ENCODE peak calls at places on chromosome 11, in four cellular contexts. One of them, this sample, is unnamed. For H3K4me1, the result is how much of the 10 kb centered on the place peaks cover.

GRCh38 chr11:96394773-96395172 is 5.0 kb downstream of the JRKL start:
- DNase-seq in left ventricle myocardium inferior: no peak
- DNase-seq in colonic mucosa: no peak
- DNase-seq in HCT116: no peak
- DNase-seq in this sample: no peak

GRCh38 chr11:110711776-110712642 is at the start of gene ARHGAP20:
- DNase-seq in left ventricle myocardium inferior: peak
- DNase-seq in colonic mucosa: peak
- DNase-seq in HCT116: no peak
- DNase-seq in this sample: peak

GRCh38 chr11:1834132-1834610 is 619 bp upstream of the SYT8 start:
- DNase-seq in left ventricle myocardium inferior: no peak
- DNase-seq in colonic mucosa: peak
- DNase-seq in HCT116: peak
- DNase-seq in this sample: no peak

GRCh38 chr11:8383227-8383626 is 119.5 kb upstream of the LMO1 start:
- DNase-seq in left ventricle myocardium inferior: no peak
- DNase-seq in colonic mucosa: no peak
- DNase-seq in HCT116: no peak
- DNase-seq in this sample: no peak

GRCh38 chr11:266676-267439 is 11.3 kb upstream of the NLRP6 start:
- DNase-seq in left ventricle myocardium inferior: no peak
- DNase-seq in colonic mucosa: no peak
- DNase-seq in HCT116: no peak
- DNase-seq in this sample: no peak

GRCh38 chr11:11966826-11967668 is 41.4 kb downstream of the DKK3 start:
- DNase-seq in left ventricle myocardium inferior: peak
- DNase-seq in colonic mucosa: peak
- DNase-seq in HCT116: peak
- DNase-seq in this sample: peak

GRCh38 chr11:38900156-38900679 is 2302.2 kb upstream of the RAG2 start:
- DNase-seq in left ventricle myocardium inferior: no peak
- DNase-seq in colonic mucosa: no peak
- DNase-seq in HCT116: no peak
- DNase-seq in this sample: no peak

GRCh38 chr11:46003647-46004046 is 81.2 kb downstream of the LARGE2 start:
- DNase-seq in left ventricle myocardium inferior: no peak
- DNase-seq in colonic mucosa: no peak
- DNase-seq in HCT116: no peak
- DNase-seq in this sample: no peak

GRCh38 chr11:134275534-134276395 is at the start of gene GLB1L3:
- DNase-seq in left ventricle myocardium inferior: no peak
- DNase-seq in colonic mucosa: no peak
- DNase-seq in HCT116: no peak
- DNase-seq in this sample: no peak

GRCh38 chr11:7671807-7672206 is 1.5 kb downstream of the CYB5R2 start:
- DNase-seq in left ventricle myocardium inferior: no peak
- DNase-seq in colonic mucosa: no peak
- DNase-seq in HCT116: no peak
- DNase-seq in this sample: no peak

GRCh38 chr11:94933225-94934130 is 39.9 kb downstream of the CWC15 start:
- DNase-seq in left ventricle myocardium inferior: peak
- DNase-seq in colonic mucosa: no peak
- DNase-seq in HCT116: no peak
- DNase-seq in this sample: no peak

GRCh38 chr11:115409691-115410220 is 94.5 kb downstream of the CADM1 start:
- DNase-seq in left ventricle myocardium inferior: no peak
- DNase-seq in colonic mucosa: peak
- DNase-seq in HCT116: no peak
- DNase-seq in this sample: no peak

GRCh38 chr11:123511037-123511870 is 81.2 kb downstream of the GRAMD1B start:
- DNase-seq in left ventricle myocardium inferior: peak
- DNase-seq in colonic mucosa: peak
- DNase-seq in HCT116: peak
- DNase-seq in this sample: peak

GRCh38 chr11:68461284-68461861 is 821 bp downstream of the PPP6R3 start:
- DNase-seq in left ventricle myocardium inferior: no peak
- DNase-seq in colonic mucosa: peak
- DNase-seq in HCT116: no peak
- DNase-seq in this sample: no peak

GRCh38 chr11:12174145-12175143 is 64.1 kb downstream of the MICAL2 start:
- DNase-seq in left ventricle myocardium inferior: no peak
- DNase-seq in colonic mucosa: no peak
- DNase-seq in HCT116: no peak
- DNase-seq in this sample: no peak

GRCh38 chr11:29802522-29802921 is 214.3 kb downstream of the KCNA4 start:
- DNase-seq in left ventricle myocardium inferior: no peak
- DNase-seq in colonic mucosa: no peak
- DNase-seq in HCT116: no peak
- DNase-seq in this sample: no peak

GRCh38 chr11:16460508-16460907 is 104.2 kb upstream of the SOX6 start:
- DNase-seq in left ventricle myocardium inferior: no peak
- DNase-seq in colonic mucosa: no peak
- DNase-seq in HCT116: no peak
- DNase-seq in this sample: no peak

DNA sequence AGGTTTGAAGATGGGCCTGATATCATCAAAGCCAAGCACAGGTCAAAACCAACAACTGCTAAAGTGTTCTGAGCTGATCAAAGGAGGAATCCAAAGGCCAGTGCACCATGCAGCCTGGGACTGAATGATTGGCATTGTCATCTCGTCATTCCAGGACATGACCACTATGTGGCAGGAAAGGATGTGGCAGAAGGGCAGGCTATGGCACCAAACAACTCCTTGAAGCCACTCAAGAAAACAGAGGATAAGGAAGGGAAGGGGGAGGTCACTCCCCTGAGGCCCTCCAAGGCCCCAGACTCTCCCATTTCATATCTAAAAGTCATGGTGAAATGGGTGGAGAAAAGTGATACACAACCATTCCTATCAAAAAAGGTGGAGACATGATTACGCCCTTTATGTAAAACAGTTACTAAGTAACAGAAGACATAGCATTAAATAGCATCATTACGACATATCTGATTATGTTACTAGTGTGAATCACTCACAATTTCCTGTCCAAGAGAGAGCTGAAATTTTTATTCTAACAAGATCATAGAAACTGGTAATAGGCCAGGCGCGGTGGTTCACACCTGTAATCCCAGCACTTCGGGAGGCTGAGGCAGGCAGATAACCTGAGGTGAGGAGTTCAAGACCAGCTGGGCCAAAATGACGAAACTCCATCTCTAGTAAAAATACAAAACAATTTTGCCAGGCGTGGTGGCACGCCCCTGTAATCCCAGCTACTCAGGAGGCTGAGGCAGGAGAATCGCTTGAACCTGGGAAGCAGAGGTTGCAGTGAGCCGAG is 49.3 kb downstream of the AHNAK start:
- DNase-seq in left ventricle myocardium inferior: no peak
- DNase-seq in colonic mucosa: peak
- DNase-seq in HCT116: peak
- DNase-seq in this sample: no peak
- H3K27ac ChIP-seq in left ventricle myocardium inferior: peak
- H3K27ac ChIP-seq in colonic mucosa: peak
- H3K27ac ChIP-seq in HCT116: peak
- H3K27ac ChIP-seq in this sample: no peak

GRCh38 chr11:62558669-62559068 is 12.1 kb upstream of the AHNAK start:
- DNase-seq in left ventricle myocardium inferior: peak
- DNase-seq in colonic mucosa: no peak
- DNase-seq in HCT116: no peak
- DNase-seq in this sample: no peak

GRCh38 chr11:62554377-62554776 is 7.8 kb upstream of the AHNAK start:
- DNase-seq in left ventricle myocardium inferior: peak
- DNase-seq in colonic mucosa: peak
- DNase-seq in HCT116: no peak
- DNase-seq in this sample: no peak

GRCh38 chr11:62555464-62556092 is 9.0 kb upstream of the AHNAK start:
- DNase-seq in left ventricle myocardium inferior: peak
- DNase-seq in colonic mucosa: no peak
- DNase-seq in HCT116: no peak
- DNase-seq in this sample: no peak

GRCh38 chr11:62556872-62557631 is 10.4 kb upstream of the AHNAK start:
- DNase-seq in left ventricle myocardium inferior: no peak
- DNase-seq in colonic mucosa: no peak
- DNase-seq in HCT116: no peak
- DNase-seq in this sample: no peak

GRCh38 chr11:62556102-62556871 is 9.7 kb upstream of the AHNAK start:
- DNase-seq in left ventricle myocardium inferior: peak
- DNase-seq in colonic mucosa: peak
- DNase-seq in HCT116: peak
- DNase-seq in this sample: peak
- H3K4me1 ChIP-seq in left ventricle myocardium inferior: half or more
- H3K4me1 ChIP-seq in colonic mucosa: half or more
- H3K4me1 ChIP-seq in HCT116: half or more
- H3K4me1 ChIP-seq in this sample: under half

DNA sequence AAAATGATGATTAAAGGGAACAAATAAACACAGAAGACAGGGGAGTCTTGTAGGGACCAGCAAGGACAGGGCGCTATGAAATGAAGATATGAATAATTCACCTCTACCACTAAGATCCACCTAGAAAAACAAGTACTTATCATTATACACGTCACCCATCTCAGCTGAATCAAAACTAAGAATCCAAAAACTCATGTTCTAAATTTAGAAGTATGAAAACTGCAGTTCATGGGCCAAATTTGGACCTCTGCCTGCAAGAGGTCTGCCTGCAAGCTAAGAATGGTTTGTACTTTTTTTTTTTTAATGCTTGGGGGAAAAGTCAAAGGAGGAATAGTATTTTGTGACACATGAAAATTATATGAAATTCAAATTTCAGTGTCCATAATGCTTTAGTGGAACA is 11.9 kb downstream of the PLAAT3 start:
- DNase-seq in left ventricle myocardium inferior: no peak
- DNase-seq in colonic mucosa: no peak
- DNase-seq in HCT116: no peak
- DNase-seq in this sample: no peak
- H3K27ac ChIP-seq in left ventricle myocardium inferior: peak
- H3K27ac ChIP-seq in colonic mucosa: no peak
- H3K27ac ChIP-seq in HCT116: no peak
- H3K27ac ChIP-seq in this sample: peak

GRCh38 chr11:47403571-47403970 is 4.8 kb upstream of the SLC39A13 start:
- DNase-seq in left ventricle myocardium inferior: no peak
- DNase-seq in colonic mucosa: no peak
- DNase-seq in HCT116: no peak
- DNase-seq in this sample: no peak

GRCh38 chr11:47399860-47400812 is 8.3 kb upstream of the SLC39A13 start:
- DNase-seq in left ventricle myocardium inferior: peak
- DNase-seq in colonic mucosa: no peak
- DNase-seq in HCT116: no peak
- DNase-seq in this sample: peak

GRCh38 chr11:47406896-47407745 is 1.3 kb upstream of the SLC39A13 start:
- DNase-seq in left ventricle myocardium inferior: no peak
- DNase-seq in colonic mucosa: no peak
- DNase-seq in HCT116: no peak
- DNase-seq in this sample: no peak

GRCh38 chr11:47400813-47401279 is 7.5 kb upstream of the SLC39A13 start:
- DNase-seq in left ventricle myocardium inferior: no peak
- DNase-seq in colonic mucosa: no peak
- DNase-seq in HCT116: no peak
- DNase-seq in this sample: no peak

DNA sequence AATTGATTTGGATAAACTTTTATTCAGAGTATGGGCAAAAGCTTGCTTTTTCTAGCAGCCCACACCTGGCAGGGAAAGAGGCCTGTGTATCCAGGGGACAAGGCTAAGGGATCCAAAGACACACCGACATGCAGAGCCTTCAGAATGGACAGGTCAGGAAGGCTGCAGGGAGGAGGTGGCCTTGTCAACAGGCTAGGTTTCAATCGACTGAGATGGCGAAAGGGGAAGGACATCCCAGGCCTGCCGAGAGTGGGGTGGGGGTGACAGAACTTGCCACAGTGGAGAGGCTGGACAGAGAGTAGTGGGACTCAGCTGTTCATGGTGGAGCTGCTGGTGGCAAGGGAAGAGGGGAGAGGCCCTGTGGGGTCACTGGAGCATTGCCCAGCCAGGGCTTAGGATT is 5.3 kb upstream of the SLC39A13 start:
- DNase-seq in left ventricle myocardium inferior: no peak
- DNase-seq in colonic mucosa: no peak
- DNase-seq in HCT116: no peak
- DNase-seq in this sample: no peak
- H3K4me1 ChIP-seq in left ventricle myocardium inferior: under half
- H3K4me1 ChIP-seq in colonic mucosa: under half
- H3K4me1 ChIP-seq in HCT116: under half
- H3K4me1 ChIP-seq in this sample: under half

DNA sequence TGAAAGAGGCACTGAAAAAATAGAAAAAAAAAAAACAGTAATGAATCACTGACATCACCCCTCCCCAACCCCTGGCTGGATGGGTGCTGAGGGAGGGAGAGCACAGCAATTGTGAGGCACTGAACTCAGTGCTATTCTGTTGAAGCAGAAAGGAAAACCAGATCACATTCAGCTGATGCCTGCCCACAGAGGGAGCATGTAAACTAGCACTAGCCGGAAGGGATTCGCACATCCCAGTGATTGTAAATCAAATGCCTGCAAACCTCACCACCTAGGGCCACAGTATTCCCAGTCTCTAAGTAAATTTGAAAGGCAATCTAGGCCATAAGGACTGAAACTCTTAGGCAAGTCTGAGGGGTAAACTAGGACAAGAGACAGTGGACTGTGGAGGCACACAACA is 772.0 kb upstream of the CCDC179 start:
- DNase-seq in left ventricle myocardium inferior: no peak
- DNase-seq in colonic mucosa: no peak
- DNase-seq in HCT116: no peak
- DNase-seq in this sample: no peak
- H3K27ac ChIP-seq in left ventricle myocardium inferior: no peak
- H3K27ac ChIP-seq in colonic mucosa: no peak
- H3K27ac ChIP-seq in HCT116: no peak
- H3K27ac ChIP-seq in this sample: no peak

DNA sequence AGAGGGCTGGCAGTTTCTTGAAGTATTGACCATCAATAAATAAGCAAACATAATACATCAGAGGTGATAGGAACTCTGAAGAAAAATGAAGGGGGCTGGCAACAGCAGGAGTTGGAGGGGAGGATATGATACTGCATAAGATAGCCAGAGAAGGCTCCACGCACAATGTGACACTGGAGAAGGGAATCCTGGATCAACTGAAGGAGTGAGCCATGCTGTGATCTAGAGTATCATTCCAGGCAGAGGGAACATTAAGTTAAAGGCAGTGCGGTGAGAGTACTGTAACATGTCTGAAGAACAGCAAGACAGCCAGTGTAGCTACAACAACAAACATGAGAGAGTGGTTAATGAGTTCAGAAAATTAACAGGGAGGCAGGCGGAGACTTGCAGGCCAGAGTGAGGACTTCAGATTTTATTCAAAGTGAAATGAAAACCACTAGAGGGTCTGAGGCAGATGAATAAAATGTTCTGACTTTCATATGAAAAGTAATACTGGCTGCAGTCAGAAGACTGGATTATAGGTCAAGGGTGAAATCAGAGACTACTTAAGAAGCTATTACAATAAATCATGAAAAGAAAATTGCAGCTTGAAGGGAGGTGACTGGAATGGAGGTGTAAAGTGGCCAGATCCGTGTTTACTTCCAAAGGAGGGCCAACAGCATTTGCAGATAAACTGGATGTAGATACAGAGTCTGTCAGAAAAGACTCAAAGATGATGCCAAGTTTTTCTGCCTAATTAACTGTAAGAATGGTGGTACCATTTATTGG is 49.4 kb downstream of the RRAS2 start:
- DNase-seq in left ventricle myocardium inferior: no peak
- DNase-seq in colonic mucosa: no peak
- DNase-seq in HCT116: no peak
- DNase-seq in this sample: no peak
- H3K4me1 ChIP-seq in left ventricle myocardium inferior: half or more
- H3K4me1 ChIP-seq in colonic mucosa: under half
- H3K4me1 ChIP-seq in HCT116: under half
- H3K4me1 ChIP-seq in this sample: under half

This sample was measured in right cardiac atrium.